ENCODE peak calls at places on chromosomes 1 and 21, in eight cellular contexts. One of them, this sample, is unnamed.

GRCh38 chr1:247535402-247535801 is 838 bp downstream of the OR2C3 start:
- DNase-seq in non-pigmented ciliary epithelial cell: no peak
- DNase-seq in Jurkat, Clone E6-1: no peak
- DNase-seq in HEK293T: no peak
- DNase-seq in NCI-H2081: no peak
- DNase-seq in fibroblast of lung: no peak
- DNase-seq in frontal cortex: no peak
- DNase-seq in small intestine: no peak
- DNase-seq in this sample: no peak

GRCh38 chr1:41102208-41102607 is 80.7 kb upstream of the SLFNL1 start:
- DNase-seq in NCI-H2081: peak
- DNase-seq in small intestine: peak
- DNase-seq in HEK293T: no peak
- DNase-seq in Jurkat, Clone E6-1: no peak
- DNase-seq in frontal cortex: no peak
- DNase-seq in fibroblast of lung: peak
- DNase-seq in non-pigmented ciliary epithelial cell: peak
- DNase-seq in this sample: peak

GRCh38 chr1:15950302-15950701 is 25.6 kb downstream of the ZBTB17 start:
- DNase-seq in HEK293T: no peak
- DNase-seq in fibroblast of lung: no peak
- DNase-seq in frontal cortex: no peak
- DNase-seq in small intestine: no peak
- DNase-seq in Jurkat, Clone E6-1: no peak
- DNase-seq in NCI-H2081: no peak
- DNase-seq in non-pigmented ciliary epithelial cell: no peak
- DNase-seq in this sample: no peak

GRCh38 chr1:169521226-169521625 is 35.5 kb upstream of the SLC19A2 start:
- DNase-seq in fibroblast of lung: no peak
- DNase-seq in Jurkat, Clone E6-1: no peak
- DNase-seq in NCI-H2081: no peak
- DNase-seq in small intestine: peak
- DNase-seq in non-pigmented ciliary epithelial cell: no peak
- DNase-seq in frontal cortex: no peak
- DNase-seq in HEK293T: no peak
- DNase-seq in this sample: no peak

GRCh38 chr1:23010734-23011449 is 4.8 kb downstream of the TEX46 start:
- DNase-seq in small intestine: no peak
- DNase-seq in non-pigmented ciliary epithelial cell: peak
- DNase-seq in frontal cortex: no peak
- DNase-seq in fibroblast of lung: peak
- DNase-seq in NCI-H2081: no peak
- DNase-seq in Jurkat, Clone E6-1: no peak
- DNase-seq in HEK293T: no peak
- DNase-seq in this sample: no peak

GRCh38 chr1:174953657-174954435 is 45.9 kb upstream of the CACYBP start:
- DNase-seq in NCI-H2081: peak
- DNase-seq in frontal cortex: no peak
- DNase-seq in Jurkat, Clone E6-1: no peak
- DNase-seq in small intestine: peak
- DNase-seq in fibroblast of lung: no peak
- DNase-seq in non-pigmented ciliary epithelial cell: no peak
- DNase-seq in HEK293T: no peak
- DNase-seq in this sample: no peak

GRCh38 chr21:43923391-43923790 is 58.4 kb downstream of the AGPAT3 start:
- DNase-seq in HEK293T: no peak
- DNase-seq in fibroblast of lung: peak
- DNase-seq in Jurkat, Clone E6-1: no peak
- DNase-seq in NCI-H2081: no peak
- DNase-seq in non-pigmented ciliary epithelial cell: no peak
- DNase-seq in small intestine: peak
- DNase-seq in frontal cortex: peak
- DNase-seq in this sample: peak

GRCh38 chr1:197763307-197763706 is 12.0 kb downstream of the DENND1B start:
- DNase-seq in non-pigmented ciliary epithelial cell: no peak
- DNase-seq in small intestine: no peak
- DNase-seq in NCI-H2081: no peak
- DNase-seq in Jurkat, Clone E6-1: no peak
- DNase-seq in frontal cortex: no peak
- DNase-seq in HEK293T: no peak
- DNase-seq in fibroblast of lung: no peak
- DNase-seq in this sample: no peak

GRCh38 chr21:31667141-31667540 is 7.6 kb downstream of the SOD1 start:
- DNase-seq in frontal cortex: no peak
- DNase-seq in non-pigmented ciliary epithelial cell: no peak
- DNase-seq in Jurkat, Clone E6-1: no peak
- DNase-seq in small intestine: no peak
- DNase-seq in NCI-H2081: no peak
- DNase-seq in fibroblast of lung: no peak
- DNase-seq in HEK293T: no peak
- DNase-seq in this sample: no peak

GRCh38 chr1:53587252-53587992 is 128.2 kb downstream of the DMRTB1 start:
- DNase-seq in NCI-H2081: no peak
- DNase-seq in frontal cortex: no peak
- DNase-seq in small intestine: no peak
- DNase-seq in non-pigmented ciliary epithelial cell: no peak
- DNase-seq in HEK293T: no peak
- DNase-seq in Jurkat, Clone E6-1: no peak
- DNase-seq in fibroblast of lung: no peak
- DNase-seq in this sample: no peak

GRCh38 chr1:214292317-214292716 is 11.4 kb downstream of the SMYD2 start:
- DNase-seq in non-pigmented ciliary epithelial cell: no peak
- DNase-seq in NCI-H2081: no peak
- DNase-seq in small intestine: no peak
- DNase-seq in HEK293T: no peak
- DNase-seq in frontal cortex: no peak
- DNase-seq in Jurkat, Clone E6-1: no peak
- DNase-seq in fibroblast of lung: peak
- DNase-seq in this sample: no peak

GRCh38 chr1:94048413-94049164 is 72.4 kb downstream of the ABCA4 start:
- DNase-seq in frontal cortex: no peak
- DNase-seq in NCI-H2081: no peak
- DNase-seq in Jurkat, Clone E6-1: no peak
- DNase-seq in non-pigmented ciliary epithelial cell: no peak
- DNase-seq in small intestine: no peak
- DNase-seq in fibroblast of lung: peak
- DNase-seq in HEK293T: no peak
- DNase-seq in this sample: peak

GRCh38 chr1:45542591-45542990 is 8.0 kb upstream of the AKR1A1 start:
- DNase-seq in fibroblast of lung: no peak
- DNase-seq in Jurkat, Clone E6-1: no peak
- DNase-seq in NCI-H2081: no peak
- DNase-seq in HEK293T: no peak
- DNase-seq in small intestine: peak
- DNase-seq in frontal cortex: no peak
- DNase-seq in non-pigmented ciliary epithelial cell: no peak
- DNase-seq in this sample: no peak

GRCh38 chr1:192506741-192507155 is 68.8 kb upstream of the RGS1 start:
- DNase-seq in fibroblast of lung: peak
- DNase-seq in Jurkat, Clone E6-1: peak
- DNase-seq in frontal cortex: no peak
- DNase-seq in HEK293T: peak
- DNase-seq in small intestine: peak
- DNase-seq in NCI-H2081: no peak
- DNase-seq in non-pigmented ciliary epithelial cell: no peak
- DNase-seq in this sample: no peak

GRCh38 chr1:149993181-149993580 is 17.3 kb downstream of the OTUD7B start:
- DNase-seq in fibroblast of lung: no peak
- DNase-seq in frontal cortex: no peak
- DNase-seq in small intestine: no peak
- DNase-seq in non-pigmented ciliary epithelial cell: no peak
- DNase-seq in HEK293T: no peak
- DNase-seq in Jurkat, Clone E6-1: no peak
- DNase-seq in NCI-H2081: no peak
- DNase-seq in this sample: no peak

GRCh38 chr1:214439352-214440119 is 111.9 kb downstream of the PTPN14 start:
- DNase-seq in NCI-H2081: peak
- DNase-seq in Jurkat, Clone E6-1: no peak
- DNase-seq in frontal cortex: no peak
- DNase-seq in non-pigmented ciliary epithelial cell: no peak
- DNase-seq in HEK293T: peak
- DNase-seq in small intestine: peak
- DNase-seq in fibroblast of lung: peak
- DNase-seq in this sample: no peak

GRCh38 chr1:206445116-206445515 is 25.2 kb upstream of the IKBKE start:
- DNase-seq in frontal cortex: no peak
- DNase-seq in HEK293T: no peak
- DNase-seq in fibroblast of lung: peak
- DNase-seq in small intestine: peak
- DNase-seq in non-pigmented ciliary epithelial cell: no peak
- DNase-seq in NCI-H2081: no peak
- DNase-seq in Jurkat, Clone E6-1: no peak
- DNase-seq in this sample: peak

GRCh38 chr21:32322103-32322502 is 23.4 kb downstream of the MRAP start:
- DNase-seq in non-pigmented ciliary epithelial cell: no peak
- DNase-seq in NCI-H2081: no peak
- DNase-seq in HEK293T: no peak
- DNase-seq in frontal cortex: no peak
- DNase-seq in fibroblast of lung: no peak
- DNase-seq in Jurkat, Clone E6-1: no peak
- DNase-seq in small intestine: no peak
- DNase-seq in this sample: no peak

GRCh38 chr1:23149110-23149509 is 19.5 kb downstream of the LUZP1 start:
- DNase-seq in HEK293T: no peak
- DNase-seq in non-pigmented ciliary epithelial cell: no peak
- DNase-seq in NCI-H2081: no peak
- DNase-seq in fibroblast of lung: peak
- DNase-seq in Jurkat, Clone E6-1: no peak
- DNase-seq in frontal cortex: no peak
- DNase-seq in small intestine: peak
- DNase-seq in this sample: no peak

GRCh38 chr21:41615613-41616012 is 107.7 kb upstream of the TMPRSS2 start:
- DNase-seq in non-pigmented ciliary epithelial cell: peak
- DNase-seq in HEK293T: no peak
- DNase-seq in frontal cortex: no peak
- DNase-seq in NCI-H2081: no peak
- DNase-seq in small intestine: no peak
- DNase-seq in Jurkat, Clone E6-1: no peak
- DNase-seq in fibroblast of lung: peak
- DNase-seq in this sample: no peak

GRCh38 chr1:23101891-23102688 is 66.6 kb downstream of the LUZP1 start:
- DNase-seq in NCI-H2081: no peak
- DNase-seq in HEK293T: no peak
- DNase-seq in small intestine: no peak
- DNase-seq in Jurkat, Clone E6-1: no peak
- DNase-seq in frontal cortex: no peak
- DNase-seq in fibroblast of lung: peak
- DNase-seq in non-pigmented ciliary epithelial cell: no peak
- DNase-seq in this sample: no peak